ENCODE peak calls at places on chromosomes 6 and 20, in five cellular contexts. One of them, this sample, is unnamed.
A peak's percentile ranks its signal among the peaks of the same experiment; 100 is the strongest.

GRCh38 chr20:44471481-44471882 is 4.2 kb upstream of the TTPAL start:
- DNase-seq in heart right ventricle: no peak
- DNase-seq in CD4-positive, alpha-beta memory T cell: no peak
- DNase-seq in BJ: peak; percentile 19
- DNase-seq in WERI-Rb-1: no peak
- DNase-seq in this sample: no peak

GRCh38 chr6:87105823-87106222 is 10.9 kb upstream of the CGA start:
- DNase-seq in WERI-Rb-1: no peak
- DNase-seq in CD4-positive, alpha-beta memory T cell: no peak
- DNase-seq in BJ: peak; percentile 20
- DNase-seq in heart right ventricle: no peak
- DNase-seq in this sample: no peak

GRCh38 chr6:38352636-38353035 is 287.1 kb downstream of the BTBD9 start:
- DNase-seq in CD4-positive, alpha-beta memory T cell: no peak
- DNase-seq in heart right ventricle: no peak
- DNase-seq in BJ: no peak
- DNase-seq in WERI-Rb-1: no peak
- DNase-seq in this sample: no peak

GRCh38 chr20:52799130-52799529 is 173.0 kb upstream of the TSHZ2 start:
- DNase-seq in BJ: no peak
- DNase-seq in CD4-positive, alpha-beta memory T cell: no peak
- DNase-seq in heart right ventricle: no peak
- DNase-seq in WERI-Rb-1: no peak
- DNase-seq in this sample: no peak

GRCh38 chr6:117907600-117908245 is 659 bp downstream of the SLC35F1 start:
- DNase-seq in WERI-Rb-1: peak; percentile 66
- DNase-seq in heart right ventricle: peak; percentile 13
- DNase-seq in BJ: no peak
- DNase-seq in CD4-positive, alpha-beta memory T cell: no peak
- DNase-seq in this sample: peak; percentile 48

GRCh38 chr20:57505991-57506390 is 18.9 kb downstream of the CTCFL start:
- DNase-seq in WERI-Rb-1: no peak
- DNase-seq in heart right ventricle: no peak
- DNase-seq in BJ: no peak
- DNase-seq in CD4-positive, alpha-beta memory T cell: no peak
- DNase-seq in this sample: no peak

GRCh38 chr6:127177030-127177928 is 58.8 kb downstream of the RSPO3 start:
- DNase-seq in WERI-Rb-1: no peak
- DNase-seq in BJ: peak; percentile 55
- DNase-seq in heart right ventricle: no peak
- DNase-seq in CD4-positive, alpha-beta memory T cell: no peak
- DNase-seq in this sample: no peak

GRCh38 chr6:1614767-1615650 is 5.3 kb downstream of the FOXC1 start:
- DNase-seq in CD4-positive, alpha-beta memory T cell: peak; percentile 10
- DNase-seq in WERI-Rb-1: no peak
- DNase-seq in BJ: no peak
- DNase-seq in heart right ventricle: peak; percentile 26
- DNase-seq in this sample: no peak

GRCh38 chr6:44976677-44977405 is 351.3 kb upstream of the RUNX2 start:
- DNase-seq in CD4-positive, alpha-beta memory T cell: peak; percentile 64
- DNase-seq in BJ: no peak
- DNase-seq in heart right ventricle: no peak
- DNase-seq in WERI-Rb-1: no peak
- DNase-seq in this sample: no peak

GRCh38 chr20:37524859-37525708 is 2.6 kb downstream of the BLCAP start:
- DNase-seq in CD4-positive, alpha-beta memory T cell: no peak
- DNase-seq in heart right ventricle: no peak
- DNase-seq in BJ: no peak
- DNase-seq in WERI-Rb-1: no peak
- DNase-seq in this sample: no peak

GRCh38 chr6:326896-327537 is 34.7 kb downstream of the DUSP22 start:
- DNase-seq in BJ: no peak
- DNase-seq in CD4-positive, alpha-beta memory T cell: no peak
- DNase-seq in heart right ventricle: no peak
- DNase-seq in WERI-Rb-1: no peak
- DNase-seq in this sample: no peak

GRCh38 chr6:37409501-37409900 is 23.5 kb upstream of the CMTR1 start:
- DNase-seq in CD4-positive, alpha-beta memory T cell: no peak
- DNase-seq in BJ: no peak
- DNase-seq in heart right ventricle: no peak
- DNase-seq in WERI-Rb-1: no peak
- DNase-seq in this sample: no peak

GRCh38 chr20:7291946-7292345 is 524.5 kb downstream of the BMP2 start:
- DNase-seq in BJ: no peak
- DNase-seq in WERI-Rb-1: no peak
- DNase-seq in CD4-positive, alpha-beta memory T cell: no peak
- DNase-seq in heart right ventricle: no peak
- DNase-seq in this sample: no peak

GRCh38 chr20:37681384-37681977 is 12.3 kb upstream of the CTNNBL1 start:
- DNase-seq in BJ: no peak
- DNase-seq in heart right ventricle: no peak
- DNase-seq in CD4-positive, alpha-beta memory T cell: no peak
- DNase-seq in WERI-Rb-1: no peak
- DNase-seq in this sample: no peak

GRCh38 chr6:8269094-8269493 is 166.3 kb downstream of the SLC35B3 start:
- DNase-seq in WERI-Rb-1: no peak
- DNase-seq in CD4-positive, alpha-beta memory T cell: no peak
- DNase-seq in heart right ventricle: no peak
- DNase-seq in BJ: no peak
- DNase-seq in this sample: no peak

GRCh38 chr20:44589522-44589921 is 7.1 kb downstream of the PKIG start:
- DNase-seq in CD4-positive, alpha-beta memory T cell: no peak
- DNase-seq in BJ: no peak
- DNase-seq in heart right ventricle: no peak
- DNase-seq in WERI-Rb-1: no peak
- DNase-seq in this sample: no peak

GRCh38 chr6:156508923-156509322 is 268.3 kb upstream of the ARID1B start:
- DNase-seq in WERI-Rb-1: no peak
- DNase-seq in BJ: no peak
- DNase-seq in heart right ventricle: no peak
- DNase-seq in CD4-positive, alpha-beta memory T cell: no peak
- DNase-seq in this sample: no peak

GRCh38 chr20:62624325-62624690 is 18.0 kb upstream of the SLCO4A1 start:
- DNase-seq in WERI-Rb-1: peak; percentile 43
- DNase-seq in BJ: no peak
- DNase-seq in heart right ventricle: no peak
- DNase-seq in CD4-positive, alpha-beta memory T cell: no peak
- DNase-seq in this sample: no peak
- H3K4me3 ChIP-seq in WERI-Rb-1: no peak overlapping the region
- H3K4me3 ChIP-seq in BJ: no peak overlapping the region
- H3K4me3 ChIP-seq in heart right ventricle: peak overlapping the region; percentile 18
- H3K4me3 ChIP-seq in CD4-positive, alpha-beta memory T cell: no peak overlapping the region
- H3K4me3 ChIP-seq in this sample: no peak overlapping the region

GRCh38 chr20:12531626-12532025 is 477.1 kb upstream of the SPTLC3 start:
- DNase-seq in WERI-Rb-1: no peak
- DNase-seq in BJ: no peak
- DNase-seq in heart right ventricle: no peak
- DNase-seq in CD4-positive, alpha-beta memory T cell: no peak
- DNase-seq in this sample: no peak

GRCh38 chr20:12528591-12529041 is 480.2 kb upstream of the SPTLC3 start:
- DNase-seq in WERI-Rb-1: peak; percentile 86
- DNase-seq in CD4-positive, alpha-beta memory T cell: no peak
- DNase-seq in heart right ventricle: no peak
- DNase-seq in BJ: no peak
- DNase-seq in this sample: no peak
- H3K27me3 ChIP-seq in WERI-Rb-1: no peaks in the 10 kb centered on the region
- H3K27me3 ChIP-seq in CD4-positive, alpha-beta memory T cell: no peaks in the 10 kb centered on the region
- H3K27me3 ChIP-seq in heart right ventricle: no peaks in the 10 kb centered on the region
- H3K27me3 ChIP-seq in BJ: no peaks in the 10 kb centered on the region
- H3K27me3 ChIP-seq in this sample: no peaks in the 10 kb centered on the region

GRCh38 chr20:24013953-24014352 is 25.4 kb upstream of the GGTLC1 start:
- DNase-seq in WERI-Rb-1: no peak
- DNase-seq in heart right ventricle: no peak
- DNase-seq in CD4-positive, alpha-beta memory T cell: no peak
- DNase-seq in BJ: no peak
- DNase-seq in this sample: no peak

GRCh38 chr20:24016560-24016959 is 28.0 kb upstream of the GGTLC1 start:
- DNase-seq in WERI-Rb-1: no peak
- DNase-seq in BJ: no peak
- DNase-seq in heart right ventricle: no peak
- DNase-seq in CD4-positive, alpha-beta memory T cell: no peak
- DNase-seq in this sample: no peak

GRCh38 chr20:24017160-24017761 is 28.7 kb upstream of the GGTLC1 start:
- DNase-seq in heart right ventricle: no peak
- DNase-seq in CD4-positive, alpha-beta memory T cell: no peak
- DNase-seq in BJ: no peak
- DNase-seq in WERI-Rb-1: no peak
- DNase-seq in this sample: no peak

GRCh38 chr20:24018796-24019195 is 30.2 kb upstream of the GGTLC1 start:
- DNase-seq in BJ: no peak
- DNase-seq in CD4-positive, alpha-beta memory T cell: no peak
- DNase-seq in heart right ventricle: no peak
- DNase-seq in WERI-Rb-1: no peak
- DNase-seq in this sample: no peak
- H3K4me3 ChIP-seq in BJ: no peak overlapping the region
- H3K4me3 ChIP-seq in CD4-positive, alpha-beta memory T cell: no peak overlapping the region
- H3K4me3 ChIP-seq in heart right ventricle: no peak overlapping the region
- H3K4me3 ChIP-seq in WERI-Rb-1: no peak overlapping the region
- H3K4me3 ChIP-seq in this sample: no peak overlapping the region

GRCh38 chr20:47865451-47865850 is 80.2 kb upstream of the SULF2 start:
- DNase-seq in BJ: no peak
- DNase-seq in CD4-positive, alpha-beta memory T cell: no peak
- DNase-seq in WERI-Rb-1: no peak
- DNase-seq in heart right ventricle: no peak
- DNase-seq in this sample: no peak

GRCh38 chr20:47863531-47863930 is 78.2 kb upstream of the SULF2 start:
- DNase-seq in BJ: no peak
- DNase-seq in CD4-positive, alpha-beta memory T cell: no peak
- DNase-seq in heart right ventricle: no peak
- DNase-seq in WERI-Rb-1: no peak
- DNase-seq in this sample: no peak

GRCh38 chr20:47867831-47868230 is 82.5 kb upstream of the SULF2 start:
- DNase-seq in heart right ventricle: no peak
- DNase-seq in WERI-Rb-1: no peak
- DNase-seq in CD4-positive, alpha-beta memory T cell: no peak
- DNase-seq in BJ: no peak
- DNase-seq in this sample: no peak

GRCh38 chr20:47866480-47866879 is 81.2 kb upstream of the SULF2 start:
- DNase-seq in BJ: no peak
- DNase-seq in heart right ventricle: no peak
- DNase-seq in WERI-Rb-1: no peak
- DNase-seq in CD4-positive, alpha-beta memory T cell: no peak
- DNase-seq in this sample: no peak

DNA sequence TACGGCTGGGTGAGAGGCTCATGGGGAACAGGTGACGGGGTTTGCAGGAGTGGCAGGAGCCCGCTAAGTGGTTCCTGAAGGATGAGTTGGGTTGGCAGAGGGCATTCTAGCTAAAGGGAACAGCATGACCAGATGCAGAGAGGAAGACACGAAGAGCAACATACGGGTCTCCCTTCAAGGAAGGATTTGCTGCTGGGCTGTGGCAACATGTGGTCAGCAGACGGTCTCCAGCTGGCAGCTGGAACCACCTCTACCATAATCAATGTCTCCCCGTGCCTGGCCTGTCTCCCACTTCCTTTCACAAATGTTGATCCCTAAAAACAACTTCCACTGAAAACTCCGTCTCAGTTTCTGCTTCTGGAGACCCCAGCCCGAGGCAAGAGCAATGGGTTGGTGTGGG is 80.6 kb upstream of the SULF2 start:
- DNase-seq in CD4-positive, alpha-beta memory T cell: no peak
- DNase-seq in heart right ventricle: no peak
- DNase-seq in BJ: no peak
- DNase-seq in WERI-Rb-1: no peak
- DNase-seq in this sample: no peak
- H3K27me3 ChIP-seq in CD4-positive, alpha-beta memory T cell: no peaks in the 10 kb centered on the region
- H3K27me3 ChIP-seq in heart right ventricle: peaks cover 32% of the 10 kb centered on the region
- H3K27me3 ChIP-seq in BJ: peaks cover 20% of the 10 kb centered on the region
- H3K27me3 ChIP-seq in WERI-Rb-1: no peaks in the 10 kb centered on the region
- H3K27me3 ChIP-seq in this sample: no peaks in the 10 kb centered on the region